ENCODE peak calls at places on chromosomes 12 and 14, in four cellular contexts. H, P, B and E are unnamed samples.

GRCh38 chr14:21093769-21094681 is 4.4 kb downstream of the ZNF219 start:
- DNase-seq in H (no peak), B (no peak), P (no peak), E (no peak)

GRCh38 chr12:27178251-27178650 is 65.8 kb upstream of the STK38L start:
- DNase-seq in P (no peak), H (no peak), B (no peak), E (no peak)

GRCh38 chr14:46322730-46323425 is 328.7 kb downstream of the RPL10L start:
- DNase-seq in B (no peak), H (no peak), P (no peak), E (no peak)

GRCh38 chr14:103526247-103526913 is 2.6 kb upstream of the TRMT61A start:
- DNase-seq in P (no peak), B (no peak), H (no peak), E (peak; percentile 49)

GRCh38 chr12:9692909-9693308 is 23.4 kb downstream of the CLEC2D start:
- DNase-seq in B (no peak), P (no peak), H (no peak), E (no peak)

GRCh38 chr14:103533137-103533998 is 4.4 kb downstream of the TRMT61A start:
- DNase-seq in H (no peak), B (no peak), P (no peak), E (no peak)

GRCh38 chr12:113948151-113948914 is 17.8 kb downstream of the RBM19 start:
- DNase-seq in B (no peak), P (no peak), H (no peak), E (no peak)

GRCh38 chr12:39389399-39390150 is 53.3 kb downstream of the KIF21A start:
- DNase-seq in H (no peak), B (no peak), P (no peak), E (no peak)

GRCh38 chr12:101642115-101643067 is 47.6 kb downstream of the MYBPC1 start:
- DNase-seq in B (no peak), H (peak; percentile 41), P (peak; percentile 24), E (no peak)

GRCh38 chr14:103594265-103594664 is 31.5 kb downstream of the COA8 start:
- DNase-seq in P (no peak), H (no peak), B (peak; percentile 70), E (no peak)

GRCh38 chr12:43758247-43758727 is 303 bp downstream of the PUS7L start:
- DNase-seq in P (peak; percentile 43), B (peak; percentile 37), H (no peak), E (peak; percentile 52)

GRCh38 chr14:70698288-70698687 is 56.6 kb downstream of the TTC9 start:
- DNase-seq in H (peak; percentile 56), B (peak; percentile 29), P (peak; percentile 37), E (peak; percentile 69)

GRCh38 chr14:99316281-99317163 is 44.5 kb upstream of the BCL11B start:
- DNase-seq in P (no peak), H (peak; percentile 87), B (peak; percentile 92), E (no peak)

GRCh38 chr14:22448035-22448904 is 140.8 kb downstream of the DAD1 start:
- DNase-seq in B (no peak), P (no peak), H (no peak), E (peak; percentile 95)

GRCh38 chr12:119678459-119678858 is 10.5 kb downstream of the PRKAB1 start:
- DNase-seq in P (no peak), B (no peak), H (no peak), E (no peak)

GRCh38 chr12:88472775-88473174 is 107.5 kb downstream of the KITLG start:
- DNase-seq in P (no peak), H (no peak), B (no peak), E (no peak)

GRCh38 chr12:49825360-49825970 is 2.7 kb downstream of the NCKAP5L start:
- DNase-seq in B (no peak), H (no peak), P (no peak), E (peak; percentile 72)

GRCh38 chr12:105713901-105714300 is 383.4 kb downstream of the C12orf75 start:
- DNase-seq in B (no peak), H (no peak), P (no peak), E (no peak)

GRCh38 chr12:101637936-101638335 is 43.2 kb downstream of the MYBPC1 start:
- DNase-seq in H (no peak), B (no peak), P (no peak), E (no peak)

GRCh38 chr14:103418508-103418818 is 33.2 kb downstream of the MARK3 start:
- DNase-seq in H (no peak), B (no peak), P (peak; percentile 38), E (peak; percentile 94)

GRCh38 chr12:80838708-80839107 is 99.0 kb downstream of the LIN7A start:
- DNase-seq in P (no peak), H (no peak), B (peak; percentile 2), E (no peak)

GRCh38 chr12:71397433-71397954 is 42.1 kb upstream of the LGR5 start:
- DNase-seq in H (no peak), P (no peak), B (no peak), E (no peak)

GRCh38 chr12:124917135-124917840 is 2.8 kb upstream of the UBC start:
- DNase-seq in H (peak; percentile 100), P (peak; percentile 77), B (peak; percentile 99), E (peak; percentile 100)

GRCh38 chr12:124919646-124920352 is 5.3 kb upstream of the UBC start:
- DNase-seq in B (no peak), P (no peak), H (peak; percentile 67), E (peak; percentile 44)

GRCh38 chr12:124916370-124917134 is 2.1 kb upstream of the UBC start:
- DNase-seq in P (no peak), H (peak; percentile 96), B (peak; percentile 96), E (peak; percentile 90)

GRCh38 chr12:124920353-124920935 is 6.0 kb upstream of the UBC start:
- DNase-seq in P (no peak), B (no peak), H (no peak), E (no peak)

GRCh38 chr12:124917841-124918621 is 3.6 kb upstream of the UBC start:
- DNase-seq in B (peak; percentile 49), P (no peak), H (no peak), E (peak; percentile 22)
- TF ChIP-seq POLR2A in B (peak; percentile 10), P (no peak), H (no peak), E (no peak)

GRCh38 chr12:108856428-108857157 is 790 bp downstream of the SSH1 start:
- DNase-seq in H (peak; percentile 73), B (peak; percentile 25), P (no peak), E (peak; percentile 62)
- TF ChIP-seq MAX in H (peak; percentile 49), B (no peak), P (peak; percentile 47), E (no peak)

GRCh38 chr14:67622675-67623074 is 3.0 kb downstream of the ARG2 start:
- DNase-seq in B (peak; percentile 85), H (peak; percentile 36), P (peak; percentile 15), E (peak; percentile 62)
- TF ChIP-seq MYC in B (no peak), H (no peak), P (no peak), E (no peak)

GRCh38 chr14:72891666-72892102 is 2.2 kb downstream of the DPF3 start:
- DNase-seq in H (no peak), P (no peak), B (no peak), E (no peak)

GRCh38 chr14:72893636-72894322 is at the start of gene DPF3:
- DNase-seq in B (peak; percentile 89), H (peak; percentile 90), P (peak; percentile 96), E (peak; percentile 94)

GRCh38 chr14:72892879-72893635 is 844 bp downstream of the DPF3 start:
- DNase-seq in H (no peak), B (no peak), P (peak; percentile 51), E (peak; percentile 47)

GRCh38 chr14:72894323-72894622 is 372 bp upstream of the DPF3 start:
- DNase-seq in B (no peak), P (no peak), H (no peak), E (no peak)

DNA sequence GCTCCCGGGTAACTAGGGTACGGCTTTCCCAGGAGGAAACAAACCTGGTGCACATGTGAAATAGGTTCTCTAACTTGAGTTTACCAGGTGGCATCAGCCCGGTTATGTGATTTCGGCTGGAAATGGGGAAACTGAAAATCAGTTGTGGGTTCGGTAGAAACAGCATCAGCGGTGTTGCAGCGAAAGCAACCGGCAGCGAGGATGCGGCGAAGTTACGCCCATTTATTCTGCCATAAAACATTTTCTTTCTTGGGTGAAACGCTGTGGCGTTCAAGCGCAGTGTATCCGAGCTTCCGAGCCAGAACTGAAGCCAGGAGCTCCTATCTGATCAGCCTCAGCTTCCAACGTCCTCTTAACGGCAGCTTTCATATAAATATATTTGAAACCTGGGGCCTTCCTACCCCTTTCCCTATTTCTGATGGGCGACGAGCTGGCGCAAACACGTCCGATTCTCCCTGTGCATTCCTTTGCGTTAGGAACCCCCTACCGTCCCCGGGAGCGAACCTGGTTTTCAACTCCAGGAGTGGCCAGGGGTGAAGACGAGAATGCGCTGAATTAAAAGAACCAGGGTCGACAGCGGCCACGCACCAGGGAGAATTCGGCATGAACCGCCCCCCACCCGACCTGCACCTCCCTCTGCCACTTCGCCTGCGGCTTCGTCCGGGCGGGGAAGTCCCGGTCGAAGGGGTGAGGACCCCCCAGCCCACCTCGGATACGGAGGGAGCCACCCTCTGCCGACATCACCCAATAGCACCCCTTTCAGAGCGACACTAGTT is 1.6 kb downstream of the DPF3 start:
- DNase-seq in P (no peak), B (no peak), H (no peak), E (no peak)
- TF ChIP-seq POLR2A in P (no peak), B (no peak), H (no peak), E (no peak)

GRCh38 chr14:105095236-105095805 is 30.1 kb upstream of the GPR132 start:
- DNase-seq in H (no peak), P (no peak), B (no peak), E (no peak)

GRCh38 chr14:105092912-105093425 is 27.7 kb upstream of the GPR132 start:
- DNase-seq in B (no peak), P (peak; percentile 67), H (peak; percentile 85), E (no peak)

GRCh38 chr14:105093426-105094192 is 28.4 kb upstream of the GPR132 start:
- DNase-seq in H (peak; percentile 93), P (peak; percentile 83), B (peak; percentile 20), E (peak; percentile 64)

GRCh38 chr14:105096206-105096875 is 31.1 kb upstream of the GPR132 start:
- DNase-seq in H (no peak), P (no peak), B (no peak), E (no peak)

DNA sequence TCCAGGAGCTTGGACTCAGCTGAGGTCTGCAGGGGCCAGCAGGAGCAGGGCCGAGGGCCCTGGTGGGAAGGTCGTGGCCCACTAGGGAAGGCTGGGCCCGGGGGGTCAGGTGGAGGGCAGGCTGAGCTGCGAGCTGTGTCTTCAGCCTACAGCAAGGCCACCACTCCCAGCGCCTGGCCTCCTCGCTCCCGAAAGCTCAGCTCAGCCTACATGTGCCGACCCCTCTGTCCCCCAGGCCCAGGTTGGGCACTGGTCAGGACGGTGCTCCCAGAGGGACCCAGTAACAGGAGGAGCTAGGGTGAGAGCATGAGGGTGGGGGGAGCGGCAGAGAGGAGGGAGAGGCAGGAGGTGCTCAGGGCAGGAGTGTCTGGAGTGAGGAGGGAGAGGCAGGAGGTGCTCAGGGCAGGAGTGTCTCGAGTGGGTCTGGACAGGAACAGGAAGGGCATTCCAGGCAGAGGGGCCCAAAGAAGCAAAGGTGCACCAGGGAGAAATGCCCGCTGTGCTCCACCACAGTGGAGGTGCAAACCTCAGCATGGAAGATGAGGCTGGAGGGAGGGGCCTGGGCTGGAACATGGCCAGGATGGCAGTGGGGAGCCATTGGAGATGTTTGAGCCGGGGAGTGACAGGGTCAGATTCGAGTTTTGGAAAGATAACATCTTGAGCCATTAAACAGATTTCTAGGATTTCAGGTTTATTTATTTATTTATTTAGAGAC is 29.1 kb upstream of the GPR132 start:
- DNase-seq in H (no peak), B (no peak), P (no peak), E (no peak)
- TF ChIP-seq MAX in H (no peak), B (no peak), P (no peak), E (no peak)